ENCODE peak calls at places on chromosomes 4 and X, in four cellular contexts. One of them, this sample, is unnamed.

GRCh38 chr4:67393699-67394281 is 151.5 kb downstream of the CENPC start:
- DNase-seq in prostate gland: peak
- DNase-seq in suprapubic skin: no peak
- DNase-seq in bronchial epithelial cell: peak
- DNase-seq in this sample: peak

GRCh38 chr4:80173387-80173786 is 23.9 kb upstream of the PRDM8 start:
- DNase-seq in prostate gland: no peak
- DNase-seq in suprapubic skin: no peak
- DNase-seq in bronchial epithelial cell: peak
- DNase-seq in this sample: no peak

GRCh38 chr4:77347341-77347740 is 190.3 kb downstream of the CCNG2 start:
- DNase-seq in prostate gland: no peak
- DNase-seq in suprapubic skin: no peak
- DNase-seq in bronchial epithelial cell: no peak
- DNase-seq in this sample: no peak

GRCh38 chr4:106763044-106763443 is 273.1 kb downstream of the DKK2 start:
- DNase-seq in prostate gland: no peak
- DNase-seq in suprapubic skin: no peak
- DNase-seq in bronchial epithelial cell: peak
- DNase-seq in this sample: no peak

GRCh38 chr4:48081196-48081595 is 52.9 kb downstream of the TXK start:
- DNase-seq in prostate gland: no peak
- DNase-seq in suprapubic skin: no peak
- DNase-seq in bronchial epithelial cell: no peak
- DNase-seq in this sample: no peak

GRCh38 chr4:174036563-174036962 is 246.9 kb downstream of the FBXO8 start:
- DNase-seq in prostate gland: no peak
- DNase-seq in suprapubic skin: no peak
- DNase-seq in bronchial epithelial cell: no peak
- DNase-seq in this sample: no peak

GRCh38 chr4:23930750-23931488 is 41.1 kb upstream of the PPARGC1A start:
- DNase-seq in prostate gland: peak
- DNase-seq in suprapubic skin: peak
- DNase-seq in bronchial epithelial cell: no peak
- DNase-seq in this sample: peak

GRCh38 chr4:81632581-81633247 is 161.0 kb upstream of the RASGEF1B start:
- DNase-seq in prostate gland: no peak
- DNase-seq in suprapubic skin: no peak
- DNase-seq in bronchial epithelial cell: peak
- DNase-seq in this sample: no peak

GRCh38 chr4:147927377-147928137 is 195.7 kb downstream of the ARHGAP10 start:
- DNase-seq in prostate gland: no peak
- DNase-seq in suprapubic skin: no peak
- DNase-seq in bronchial epithelial cell: no peak
- DNase-seq in this sample: no peak

GRCh38 chr4:83639849-83640493 is 104.1 kb downstream of the GPAT3 start:
- DNase-seq in prostate gland: peak
- DNase-seq in suprapubic skin: no peak
- DNase-seq in bronchial epithelial cell: peak
- DNase-seq in this sample: peak

GRCh38 chrX:45845142-45845541 is 644.5 kb upstream of the DIPK2B start:
- DNase-seq in prostate gland: no peak
- DNase-seq in suprapubic skin: no peak
- DNase-seq in bronchial epithelial cell: no peak
- DNase-seq in this sample: no peak

GRCh38 chr4:102169345-102169744 is 175.9 kb downstream of the SLC39A8 start:
- DNase-seq in prostate gland: no peak
- DNase-seq in suprapubic skin: no peak
- DNase-seq in bronchial epithelial cell: no peak
- DNase-seq in this sample: peak

GRCh38 chr4:150145090-150145949 is 67.1 kb downstream of the DCLK2 start:
- DNase-seq in prostate gland: no peak
- DNase-seq in suprapubic skin: no peak
- DNase-seq in bronchial epithelial cell: no peak
- DNase-seq in this sample: no peak

GRCh38 chr4:184801781-184802180 is 24.0 kb downstream of the ACSL1 start:
- DNase-seq in prostate gland: no peak
- DNase-seq in suprapubic skin: no peak
- DNase-seq in bronchial epithelial cell: peak
- DNase-seq in this sample: no peak

GRCh38 chr4:57151481-57151880 is 41.3 kb upstream of the IGFBP7 start:
- DNase-seq in prostate gland: no peak
- DNase-seq in suprapubic skin: no peak
- DNase-seq in bronchial epithelial cell: peak
- DNase-seq in this sample: no peak

GRCh38 chrX:108993909-108994308 is 257.5 kb upstream of the IRS4 start:
- DNase-seq in prostate gland: no peak
- DNase-seq in suprapubic skin: no peak
- DNase-seq in bronchial epithelial cell: no peak
- DNase-seq in this sample: no peak

GRCh38 chrX:130055899-130056298 is 54.4 kb downstream of the ELF4 start:
- DNase-seq in prostate gland: no peak
- DNase-seq in suprapubic skin: no peak
- DNase-seq in bronchial epithelial cell: no peak
- DNase-seq in this sample: no peak

GRCh38 chr4:1243451-1244080 is 5.4 kb downstream of the CTBP1 start:
- DNase-seq in prostate gland: no peak
- DNase-seq in suprapubic skin: peak
- DNase-seq in bronchial epithelial cell: no peak
- DNase-seq in this sample: no peak

GRCh38 chr4:110900206-110900769 is 277.4 kb upstream of the PITX2 start:
- DNase-seq in prostate gland: no peak
- DNase-seq in suprapubic skin: no peak
- DNase-seq in bronchial epithelial cell: no peak
- DNase-seq in this sample: no peak

GRCh38 chr4:145954924-145955339 is 16.3 kb upstream of the ZNF827 start:
- DNase-seq in prostate gland: no peak
- DNase-seq in suprapubic skin: no peak
- DNase-seq in bronchial epithelial cell: peak
- DNase-seq in this sample: peak

GRCh38 chr4:87073570-87074470 is 139.0 kb downstream of the AFF1 start:
- DNase-seq in prostate gland: peak
- DNase-seq in suprapubic skin: no peak
- DNase-seq in bronchial epithelial cell: peak
- DNase-seq in this sample: peak

GRCh38 chr4:17721496-17722360 is 59.7 kb downstream of the FAM184B start:
- DNase-seq in prostate gland: no peak
- DNase-seq in suprapubic skin: no peak
- DNase-seq in bronchial epithelial cell: peak
- DNase-seq in this sample: no peak

GRCh38 chr4:12881945-12882589 is 602.1 kb downstream of the RAB28 start:
- DNase-seq in prostate gland: no peak
- DNase-seq in suprapubic skin: no peak
- DNase-seq in bronchial epithelial cell: no peak
- DNase-seq in this sample: peak

GRCh38 chrX:28586291-28586690 is 955 bp upstream of the IL1RAPL1 start:
- DNase-seq in prostate gland: no peak
- DNase-seq in suprapubic skin: no peak
- DNase-seq in bronchial epithelial cell: no peak
- DNase-seq in this sample: no peak
- H3K4me3 ChIP-seq in prostate gland: no peak
- H3K4me3 ChIP-seq in suprapubic skin: peak
- H3K4me3 ChIP-seq in bronchial epithelial cell: no peak
- H3K4me3 ChIP-seq in this sample: no peak

DNA sequence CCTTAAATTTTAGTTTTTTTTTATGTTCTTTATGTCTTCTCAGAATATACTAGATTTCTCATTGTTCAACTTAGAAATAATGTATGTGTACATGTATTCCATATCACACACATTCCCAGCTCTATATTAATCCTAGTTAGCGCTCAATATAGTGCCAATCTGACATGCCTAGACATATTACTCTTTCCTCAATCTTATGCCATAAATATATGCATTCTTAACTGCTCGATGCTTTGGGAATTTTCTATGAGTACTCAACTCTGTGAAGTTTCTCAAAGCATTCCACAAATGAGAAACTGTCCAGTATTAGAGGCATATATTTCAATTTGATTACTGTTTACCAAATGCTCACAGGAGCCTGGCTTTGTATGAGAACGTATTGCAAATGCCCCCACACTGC is 231.2 kb upstream of the VEGFC start:
- DNase-seq in prostate gland: no peak
- DNase-seq in suprapubic skin: no peak
- DNase-seq in bronchial epithelial cell: peak
- DNase-seq in this sample: no peak
- TF ChIP-seq CTCF in prostate gland: no peak
- TF ChIP-seq CTCF in suprapubic skin: no peak
- TF ChIP-seq CTCF in bronchial epithelial cell: no peak
- TF ChIP-seq CTCF in this sample: no peak

DNA sequence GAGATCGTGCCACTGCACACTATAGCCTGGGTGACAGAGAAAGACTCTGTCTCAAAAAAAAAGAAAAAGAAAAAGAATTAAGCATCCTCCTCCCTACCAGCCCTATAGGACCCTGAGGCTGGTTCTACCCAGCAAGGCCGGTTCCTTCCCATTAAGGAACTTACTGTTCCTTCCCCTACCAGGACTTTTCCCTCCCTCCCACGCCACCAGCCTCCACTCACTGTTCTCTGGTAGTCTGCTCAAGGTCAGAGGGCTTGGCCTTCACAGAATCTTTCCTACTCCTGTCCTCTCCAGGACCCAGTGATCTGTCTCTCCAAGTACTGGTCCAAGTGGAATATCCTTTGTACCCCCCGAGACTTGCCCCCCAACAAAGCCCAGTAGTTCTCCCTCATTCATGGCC is 1.4 kb downstream of the GRIPAP1 start:
- DNase-seq in prostate gland: no peak
- DNase-seq in suprapubic skin: no peak
- DNase-seq in bronchial epithelial cell: no peak
- DNase-seq in this sample: no peak
- H3K4me3 ChIP-seq in prostate gland: no peak
- H3K4me3 ChIP-seq in suprapubic skin: no peak
- H3K4me3 ChIP-seq in bronchial epithelial cell: no peak
- H3K4me3 ChIP-seq in this sample: no peak

DNA sequence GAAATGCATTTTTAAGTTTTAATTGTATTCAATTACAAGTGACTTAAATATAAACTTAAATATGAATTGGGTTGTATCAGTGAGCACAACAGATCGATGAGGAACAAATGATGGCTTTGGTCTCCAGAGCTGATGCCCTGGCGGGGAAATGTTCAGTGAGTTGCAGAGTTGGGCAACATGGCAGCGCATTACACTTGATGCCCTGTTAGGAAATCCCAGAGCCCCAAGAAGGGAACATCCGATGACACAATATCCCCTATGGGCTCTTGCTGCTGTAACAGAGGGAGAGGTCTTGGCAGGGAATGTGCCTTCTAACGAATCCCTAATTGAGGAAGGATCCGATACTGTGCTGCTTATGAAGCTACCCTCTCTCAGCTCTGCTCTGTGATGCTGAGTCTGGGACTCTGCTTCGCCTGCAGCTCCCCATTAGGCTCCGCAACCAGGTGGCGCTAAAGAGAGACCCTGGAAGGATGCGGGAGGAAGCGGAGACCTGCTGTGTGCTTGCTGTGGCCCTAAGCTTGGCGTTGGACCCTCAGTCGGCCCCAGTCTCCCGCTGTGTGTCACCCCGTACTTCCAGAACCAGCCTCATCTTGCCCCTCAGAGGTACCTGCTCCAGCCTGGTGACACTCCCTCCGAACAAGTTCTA is 38.9 kb downstream of the PDHA1 start:
- DNase-seq in prostate gland: peak
- DNase-seq in suprapubic skin: no peak
- DNase-seq in bronchial epithelial cell: peak
- DNase-seq in this sample: no peak
- TF ChIP-seq CTCF in prostate gland: no peak
- TF ChIP-seq CTCF in suprapubic skin: peak
- TF ChIP-seq CTCF in bronchial epithelial cell: peak
- TF ChIP-seq CTCF in this sample: peak

GRCh38 chrX:133985164-133986007 is at the start of gene GPC3:
- DNase-seq in prostate gland: peak
- DNase-seq in suprapubic skin: peak
- DNase-seq in bronchial epithelial cell: no peak
- DNase-seq in this sample: no peak

GRCh38 chrX:133988010-133988409 is 2.6 kb upstream of the GPC3 start:
- DNase-seq in prostate gland: no peak
- DNase-seq in suprapubic skin: no peak
- DNase-seq in bronchial epithelial cell: no peak
- DNase-seq in this sample: no peak

GRCh38 chrX:133987188-133987587 is 1.8 kb upstream of the GPC3 start:
- DNase-seq in prostate gland: no peak
- DNase-seq in suprapubic skin: no peak
- DNase-seq in bronchial epithelial cell: no peak
- DNase-seq in this sample: no peak

GRCh38 chrX:133984857-133985163 is 584 bp downstream of the GPC3 start:
- DNase-seq in prostate gland: no peak
- DNase-seq in suprapubic skin: peak
- DNase-seq in bronchial epithelial cell: no peak
- DNase-seq in this sample: no peak

GRCh38 chrX:133986008-133986683 is 752 bp upstream of the GPC3 start:
- DNase-seq in prostate gland: no peak
- DNase-seq in suprapubic skin: no peak
- DNase-seq in bronchial epithelial cell: no peak
- DNase-seq in this sample: no peak
- H3K4me3 ChIP-seq in prostate gland: peak
- H3K4me3 ChIP-seq in suprapubic skin: peak
- H3K4me3 ChIP-seq in bronchial epithelial cell: peak
- H3K4me3 ChIP-seq in this sample: peak

GRCh38 chrX:73943900-73944581 is 359.9 kb upstream of the ZCCHC13 start:
- DNase-seq in prostate gland: peak
- DNase-seq in suprapubic skin: peak
- DNase-seq in bronchial epithelial cell: peak
- DNase-seq in this sample: peak
- TF ChIP-seq CTCF in prostate gland: peak
- TF ChIP-seq CTCF in suprapubic skin: no peak
- TF ChIP-seq CTCF in bronchial epithelial cell: no peak
- TF ChIP-seq CTCF in this sample: no peak

This sample was measured in LNCaP clone FGC.